ENCODE peak calls at places on chromosomes 6 and 20, in five cellular contexts. V is Peyer's patch, L is keratinocyte, O is heart left ventricle, Y is heart right ventricle. E is an unnamed sample.

GRCh38 chr6:148497256-148497655 is 154.6 kb downstream of the SASH1 start:
- DNase-seq in V (no peak), Y (no peak), L (no peak), O (no peak), E (no peak)

GRCh38 chr20:23419995-23420901 is 1.0 kb downstream of the NAPB start:
- DNase-seq in O (peak), L (no peak), V (peak), Y (peak), E (peak)

GRCh38 chr6:140858381-140858971 is 1274.2 kb upstream of the GJE1 start:
- DNase-seq in V (no peak), Y (no peak), L (peak), O (no peak), E (no peak)

GRCh38 chr6:107488875-107489635 is 862 bp upstream of the SOBP start:
- DNase-seq in Y (peak), L (no peak), V (no peak), O (peak), E (peak)

GRCh38 chr20:45892049-45892816 is 1.1 kb downstream of the CTSA start:
- DNase-seq in O (no peak), L (no peak), Y (no peak), V (no peak), E (no peak)

GRCh38 chr6:100573169-100573568 is 108.4 kb upstream of the SIM1 start:
- DNase-seq in O (no peak), L (no peak), Y (no peak), V (no peak), E (no peak)

GRCh38 chr6:122376246-122376645 is 23.2 kb upstream of the HSF2 start:
- DNase-seq in O (no peak), V (no peak), Y (no peak), L (no peak), E (no peak)

GRCh38 chr6:109236140-109237081 is 141.1 kb downstream of the CEP57L1 start:
- DNase-seq in O (no peak), Y (no peak), V (peak), L (no peak), E (no peak)

GRCh38 chr20:61169870-61170269 is 82.2 kb upstream of the CDH4 start:
- DNase-seq in V (no peak), O (no peak), L (no peak), Y (no peak), E (no peak)

GRCh38 chr20:63540417-63541186 is 3.4 kb upstream of the PTK6 start:
- DNase-seq in L (no peak), Y (no peak), O (no peak), V (no peak), E (no peak)

GRCh38 chr20:46635514-46636091 is 15.7 kb downstream of the SLC13A3 start:
- DNase-seq in Y (no peak), V (no peak), O (no peak), L (no peak), E (no peak)

GRCh38 chr6:157056275-157056674 is 267.0 kb downstream of the TMEM242 start:
- DNase-seq in V (no peak), O (no peak), Y (no peak), L (no peak), E (no peak)

GRCh38 chr6:157059781-157060180 is 263.5 kb downstream of the TMEM242 start:
- DNase-seq in V (no peak), O (no peak), L (no peak), Y (no peak), E (no peak)

GRCh38 chr6:157058574-157058973 is 264.7 kb downstream of the TMEM242 start:
- DNase-seq in O (no peak), Y (no peak), V (no peak), L (no peak), E (no peak)

GRCh38 chr6:157054531-157054979 is 268.8 kb downstream of the TMEM242 start:
- DNase-seq in V (no peak), L (no peak), Y (no peak), O (no peak), E (peak)

DNA sequence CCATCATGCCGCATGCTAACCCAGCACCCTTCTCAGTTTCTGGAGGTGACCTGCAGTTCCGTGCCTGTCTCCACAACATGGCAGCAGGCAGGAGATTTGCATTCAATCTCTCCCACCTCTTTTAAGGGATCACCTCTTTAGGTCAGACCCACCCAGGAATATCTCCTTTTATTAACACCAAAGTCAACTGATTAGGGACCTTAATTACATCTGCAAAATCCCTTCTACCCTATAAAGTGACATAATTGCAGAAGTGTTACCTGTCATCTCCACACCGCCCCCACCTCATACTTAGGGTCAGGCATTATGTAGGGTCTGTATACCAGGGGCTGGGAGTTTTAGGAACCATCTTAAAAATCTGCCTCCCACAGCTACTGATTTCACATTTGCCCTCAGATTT is 267.5 kb downstream of the TMEM242 start:
- DNase-seq in V (no peak), Y (no peak), L (no peak), O (no peak), E (no peak)
- H3K27ac ChIP-seq in V (no peak), Y (no peak), L (no peak), O (no peak), E (no peak)

GRCh38 chr6:103783344-103783743 is 1076.4 kb downstream of the HACE1 start:
- DNase-seq in Y (no peak), L (no peak), O (no peak), V (no peak), E (no peak)

GRCh38 chr6:103784117-103784516 is 1075.6 kb downstream of the HACE1 start:
- DNase-seq in O (no peak), Y (no peak), V (no peak), L (no peak), E (no peak)
- H3K27ac ChIP-seq in O (no peak), Y (no peak), V (no peak), L (no peak), E (no peak)

GRCh38 chr6:72948153-72948552 is 277.1 kb downstream of the KHDC1L start:
- DNase-seq in V (no peak), O (no peak), L (no peak), Y (no peak), E (no peak)
- H3K27ac ChIP-seq in V (no peak), O (no peak), L (no peak), Y (no peak), E (no peak)

DNA sequence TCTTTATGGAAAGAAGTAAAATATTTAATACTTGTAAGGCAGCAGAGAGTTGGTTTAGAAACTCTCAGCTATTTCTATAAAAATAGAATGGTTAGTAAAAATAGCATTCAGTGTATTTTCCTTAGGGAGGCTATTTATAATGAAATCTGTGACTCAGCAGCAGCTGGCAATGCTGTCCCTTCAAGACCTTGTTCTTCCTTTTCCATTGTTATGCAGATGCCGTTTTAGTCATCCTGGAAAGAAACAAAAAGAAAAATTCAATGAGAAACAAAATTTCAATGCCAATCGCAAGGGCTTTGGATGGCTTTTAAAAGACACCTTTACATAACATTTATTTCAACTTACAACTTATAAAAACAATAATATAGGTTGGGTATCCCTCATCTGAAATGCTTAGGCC is 17.5 kb downstream of the MPC1 start:
- DNase-seq in V (no peak), Y (no peak), L (no peak), O (peak), E (no peak)
- H3K27ac ChIP-seq in V (no peak), Y (peak), L (no peak), O (peak), E (no peak)

GRCh38 chr6:13512900-13513299 is 25.5 kb upstream of the GFOD1 start:
- DNase-seq in Y (no peak), L (no peak), V (peak), O (no peak), E (no peak)

GRCh38 chr6:13513606-13514502 is 26.5 kb upstream of the GFOD1 start:
- DNase-seq in O (no peak), L (no peak), V (peak), Y (no peak), E (no peak)

GRCh38 chr6:13508711-13509705 is 21.6 kb upstream of the GFOD1 start:
- DNase-seq in Y (no peak), L (no peak), O (no peak), V (peak), E (no peak)

GRCh38 chr6:13507306-13507855 is 20.0 kb upstream of the GFOD1 start:
- DNase-seq in O (no peak), Y (no peak), V (no peak), L (no peak), E (no peak)

DNA sequence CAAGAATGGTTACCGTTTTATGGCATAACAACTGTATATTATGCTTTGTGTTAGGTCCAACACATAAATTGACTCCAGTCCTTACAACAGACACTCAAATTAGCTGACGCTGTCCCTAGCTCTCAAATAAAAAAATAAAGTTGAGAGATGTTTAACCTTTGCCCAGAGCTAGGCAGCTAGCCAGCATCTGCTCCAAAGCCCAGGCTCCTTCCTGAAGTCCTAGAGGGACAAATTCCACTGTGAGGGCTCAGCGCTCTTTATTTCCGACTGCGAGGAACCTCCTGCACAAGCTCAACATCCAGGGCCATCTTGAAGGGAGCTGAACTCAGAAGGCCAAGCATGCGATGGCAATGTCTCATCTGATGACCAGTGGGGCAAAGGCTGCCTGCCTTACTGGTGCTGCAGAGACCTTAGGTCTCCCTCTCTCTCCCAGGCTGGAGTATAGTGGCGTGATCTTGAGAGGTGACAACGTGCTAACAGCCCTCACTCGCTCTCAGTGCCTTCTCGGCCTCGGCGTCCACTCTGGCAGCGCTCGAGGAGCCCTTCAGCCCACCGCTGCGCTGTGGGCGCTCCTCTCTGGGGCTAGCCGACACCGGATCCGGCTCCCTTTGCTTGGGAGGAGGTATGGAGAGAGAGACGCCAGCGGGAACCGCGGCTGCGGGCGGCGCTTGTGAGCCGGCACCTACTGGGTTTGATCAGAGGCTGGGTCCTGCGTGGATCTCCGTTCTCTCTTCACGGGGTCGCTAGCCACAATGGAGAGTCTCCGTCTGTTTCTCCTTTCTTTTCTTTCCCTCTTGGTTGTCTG is 24.7 kb upstream of the GFOD1 start:
- DNase-seq in V (peak), Y (peak), L (no peak), O (peak), E (no peak)
- H3K27ac ChIP-seq in V (peak), Y (peak), L (no peak), O (no peak), E (no peak)

GRCh38 chr6:84773133-84773430 is 8.7 kb upstream of the TBX18 start:
- DNase-seq in O (no peak), Y (no peak), V (no peak), L (no peak), E (no peak)

GRCh38 chr6:84774174-84775158 is 10.1 kb upstream of the TBX18 start:
- DNase-seq in V (no peak), O (peak), Y (peak), L (no peak), E (no peak)

GRCh38 chr6:84771732-84772131 is 7.3 kb upstream of the TBX18 start:
- DNase-seq in Y (no peak), V (no peak), L (no peak), O (no peak), E (no peak)

GRCh38 chr6:84772428-84773132 is 8.2 kb upstream of the TBX18 start:
- DNase-seq in O (no peak), L (no peak), V (no peak), Y (peak), E (no peak)

DNA sequence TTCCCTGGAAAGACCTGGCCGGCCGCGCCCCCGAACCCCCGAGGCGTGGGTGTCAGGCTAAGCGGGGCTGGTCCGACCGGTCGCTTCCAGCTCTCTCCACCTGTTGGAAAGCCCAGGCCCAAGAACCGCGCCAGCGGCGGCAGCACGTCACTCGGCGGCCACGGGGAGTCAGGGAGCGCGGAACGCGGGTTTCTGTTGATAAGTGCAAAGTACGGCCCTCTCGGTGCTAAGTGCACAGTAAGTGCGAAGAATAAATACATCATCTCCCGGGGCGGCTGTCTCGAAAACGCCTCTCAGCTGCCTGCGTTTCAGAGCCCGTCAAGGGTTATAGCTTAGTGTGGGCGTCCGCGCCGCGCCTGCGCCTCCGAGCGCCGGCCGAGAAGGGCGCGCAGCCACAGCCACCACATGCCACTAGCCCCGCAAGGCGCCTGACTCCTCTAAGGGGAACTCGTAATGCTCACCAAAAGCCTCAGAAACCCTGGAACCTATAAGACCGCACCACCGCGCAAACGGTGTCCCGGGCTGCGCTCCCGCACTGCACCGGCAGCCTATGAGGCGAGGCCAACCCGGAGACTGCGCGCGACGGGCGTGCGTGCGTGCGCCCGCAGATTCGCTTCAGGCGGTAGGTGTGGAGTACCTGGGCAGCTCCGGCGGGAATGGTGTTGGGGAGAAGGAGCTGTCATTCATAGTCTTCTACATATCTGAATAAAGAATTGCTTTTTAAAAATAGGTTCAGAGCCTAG is 9.2 kb upstream of the TBX18 start:
- DNase-seq in V (no peak), O (no peak), L (no peak), Y (peak), E (no peak)
- H3K27ac ChIP-seq in V (no peak), O (peak), L (no peak), Y (peak), E (no peak)

DNA sequence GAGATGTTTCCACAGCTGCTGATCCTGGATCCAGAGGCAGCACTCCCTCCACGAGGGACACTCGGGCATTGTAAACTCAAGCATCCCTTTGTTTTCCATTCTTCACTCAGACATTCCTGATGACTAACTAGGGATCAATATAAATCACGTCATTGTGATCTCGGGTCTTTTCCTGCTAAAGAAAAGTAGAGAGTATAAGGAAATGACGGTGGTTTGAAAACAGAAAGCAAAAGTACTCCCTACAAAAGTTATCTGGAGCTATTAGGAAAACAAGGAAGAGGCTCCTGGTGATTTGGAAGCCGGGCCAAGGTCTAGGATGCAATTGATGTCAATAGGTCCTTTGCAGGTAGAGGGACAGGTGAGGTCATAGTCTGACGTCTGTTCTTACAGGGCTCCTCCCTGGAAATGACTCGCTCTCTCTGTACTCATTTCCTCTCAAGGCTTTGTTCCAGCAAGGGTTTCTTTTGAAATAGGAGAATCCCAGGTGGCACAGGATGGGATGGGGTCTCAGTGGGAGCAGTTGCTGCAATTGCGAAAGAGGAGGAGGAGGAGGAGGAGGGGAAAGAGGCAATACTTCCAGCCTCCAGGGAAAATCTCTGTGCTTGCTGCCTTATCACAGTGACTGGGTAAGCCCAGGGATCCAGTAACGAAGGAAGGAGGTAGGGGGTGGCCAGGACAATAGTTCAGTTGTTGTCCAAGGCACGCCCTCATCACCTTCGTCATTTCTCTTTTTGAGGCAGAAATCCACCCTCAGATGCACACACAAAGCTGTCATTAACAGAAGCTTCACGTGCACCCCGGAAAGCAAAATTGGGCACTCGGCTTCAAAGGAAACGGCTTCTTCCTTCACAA is 222.9 kb downstream of the LY86 start:
- DNase-seq in Y (no peak), V (peak), O (peak), L (peak), E (no peak)
- H3K27ac ChIP-seq in Y (peak), V (peak), O (peak), L (peak), E (peak)

GRCh38 chr20:10571313-10571815 is 102.4 kb downstream of the JAG1 start:
- DNase-seq in O (no peak), L (no peak), V (no peak), Y (no peak), E (no peak)
- H3K27ac ChIP-seq in O (no peak), L (no peak), V (no peak), Y (no peak), E (no peak)

DNA sequence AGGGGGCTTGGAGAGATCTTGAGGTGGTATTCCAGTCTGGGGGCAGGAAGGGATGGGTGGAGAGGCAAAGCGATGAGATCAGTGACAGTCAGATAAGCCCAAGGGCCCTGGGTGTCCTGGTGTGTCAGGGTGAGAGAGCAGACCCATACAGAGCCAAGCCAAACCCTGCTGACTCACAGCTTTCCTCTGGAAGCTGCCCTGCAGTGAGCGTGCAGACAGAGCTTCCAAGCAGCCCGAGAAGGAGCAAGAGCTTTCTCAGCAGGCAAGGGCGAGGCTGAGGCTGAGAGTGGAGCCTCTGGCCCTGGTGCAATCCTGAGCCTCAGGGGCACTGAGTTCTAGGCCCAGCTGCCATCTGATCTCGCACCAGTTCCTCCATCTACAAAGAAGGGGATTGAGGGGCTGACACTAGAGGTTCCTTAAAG is 91.1 kb upstream of the HIVEP1 start:
- DNase-seq in V (peak), O (no peak), Y (peak), L (peak), E (no peak)
- H3K27ac ChIP-seq in V (no peak), O (no peak), Y (peak), L (peak), E (peak)

GRCh38 chr6:125841356-125842090 is 50.8 kb downstream of the NCOA7 start:
- DNase-seq in O (no peak), L (no peak), Y (no peak), V (no peak), E (no peak)

GRCh38 chr6:125836466-125836865 is 45.7 kb downstream of the NCOA7 start:
- DNase-seq in L (no peak), Y (no peak), O (no peak), V (no peak), E (no peak)

GRCh38 chr6:125842091-125842626 is 51.4 kb downstream of the NCOA7 start:
- DNase-seq in V (no peak), Y (no peak), L (no peak), O (no peak), E (no peak)

GRCh38 chr6:125839879-125840278 is 49.1 kb downstream of the NCOA7 start:
- DNase-seq in Y (no peak), O (no peak), V (no peak), L (no peak), E (no peak)

GRCh38 chr6:125839471-125839870 is 48.7 kb downstream of the NCOA7 start:
- DNase-seq in L (no peak), O (no peak), V (no peak), Y (no peak), E (no peak)
- H3K27ac ChIP-seq in L (no peak), O (peak), V (no peak), Y (no peak), E (no peak)

E was measured in CD8-positive, alpha-beta memory T cell.